ENCODE peak calls at places on chromosomes 4 and X, in nine cellular contexts. One of them, this sample, is unnamed.

GRCh38 chr4:56817840-56818491 is 3.5 kb downstream of the SPINK2 start:
- DNase-seq in foreskin fibroblast: no peak
- DNase-seq in uterus: no peak
- DNase-seq in WTC11: no peak
- DNase-seq in cardiac fibroblast: no peak
- DNase-seq in lower leg skin: no peak
- DNase-seq in thoracic aorta: no peak
- DNase-seq in heart right ventricle: no peak
- DNase-seq in GM23338: no peak
- DNase-seq in this sample: no peak

GRCh38 chr4:40840255-40840984 is 90.7 kb downstream of the NSUN7 start:
- DNase-seq in uterus: no peak
- DNase-seq in lower leg skin: no peak
- DNase-seq in WTC11: no peak
- DNase-seq in GM23338: no peak
- DNase-seq in foreskin fibroblast: no peak
- DNase-seq in thoracic aorta: no peak
- DNase-seq in heart right ventricle: no peak
- DNase-seq in cardiac fibroblast: no peak
- DNase-seq in this sample: no peak

GRCh38 chr4:15402146-15402545 is 25.7 kb upstream of the C1QTNF7 start:
- DNase-seq in cardiac fibroblast: peak
- DNase-seq in heart right ventricle: no peak
- DNase-seq in WTC11: no peak
- DNase-seq in lower leg skin: no peak
- DNase-seq in GM23338: no peak
- DNase-seq in foreskin fibroblast: no peak
- DNase-seq in uterus: no peak
- DNase-seq in thoracic aorta: no peak
- DNase-seq in this sample: no peak

GRCh38 chrX:107747596-107748161 is 27.9 kb downstream of the TSC22D3 start:
- DNase-seq in thoracic aorta: no peak
- DNase-seq in cardiac fibroblast: peak
- DNase-seq in lower leg skin: no peak
- DNase-seq in uterus: peak
- DNase-seq in foreskin fibroblast: peak
- DNase-seq in GM23338: no peak
- DNase-seq in WTC11: no peak
- DNase-seq in heart right ventricle: no peak
- DNase-seq in this sample: no peak

GRCh38 chr4:177448850-177449249 is 6.6 kb upstream of the AGA start:
- DNase-seq in thoracic aorta: no peak
- DNase-seq in heart right ventricle: no peak
- DNase-seq in cardiac fibroblast: peak
- DNase-seq in foreskin fibroblast: peak
- DNase-seq in WTC11: no peak
- DNase-seq in GM23338: no peak
- DNase-seq in lower leg skin: no peak
- DNase-seq in uterus: no peak
- DNase-seq in this sample: no peak

GRCh38 chr4:94976371-94977011 is 218.7 kb downstream of the BMPR1B start:
- DNase-seq in lower leg skin: no peak
- DNase-seq in uterus: no peak
- DNase-seq in cardiac fibroblast: peak
- DNase-seq in foreskin fibroblast: peak
- DNase-seq in GM23338: no peak
- DNase-seq in thoracic aorta: no peak
- DNase-seq in WTC11: no peak
- DNase-seq in heart right ventricle: no peak
- DNase-seq in this sample: no peak

GRCh38 chr4:75916091-75916661 is 13.9 kb upstream of the PPEF2 start:
- DNase-seq in lower leg skin: no peak
- DNase-seq in uterus: no peak
- DNase-seq in cardiac fibroblast: peak
- DNase-seq in heart right ventricle: no peak
- DNase-seq in WTC11: no peak
- DNase-seq in foreskin fibroblast: peak
- DNase-seq in GM23338: peak
- DNase-seq in thoracic aorta: no peak
- DNase-seq in this sample: peak

GRCh38 chr4:6960154-6960553 is 50.5 kb downstream of the TBC1D14 start:
- DNase-seq in uterus: no peak
- DNase-seq in heart right ventricle: no peak
- DNase-seq in thoracic aorta: no peak
- DNase-seq in foreskin fibroblast: no peak
- DNase-seq in WTC11: no peak
- DNase-seq in cardiac fibroblast: no peak
- DNase-seq in lower leg skin: no peak
- DNase-seq in GM23338: no peak
- DNase-seq in this sample: no peak

GRCh38 chrX:23699636-23700194 is 32.4 kb downstream of the PRDX4 start:
- DNase-seq in lower leg skin: peak
- DNase-seq in heart right ventricle: no peak
- DNase-seq in WTC11: peak
- DNase-seq in cardiac fibroblast: peak
- DNase-seq in GM23338: peak
- DNase-seq in thoracic aorta: peak
- DNase-seq in uterus: no peak
- DNase-seq in foreskin fibroblast: no peak
- DNase-seq in this sample: peak

GRCh38 chr4:158255727-158256324 is 45.5 kb downstream of the TMEM144 start:
- DNase-seq in foreskin fibroblast: peak
- DNase-seq in WTC11: no peak
- DNase-seq in lower leg skin: no peak
- DNase-seq in cardiac fibroblast: peak
- DNase-seq in thoracic aorta: no peak
- DNase-seq in GM23338: peak
- DNase-seq in uterus: no peak
- DNase-seq in heart right ventricle: no peak
- DNase-seq in this sample: no peak

GRCh38 chrX:7270018-7270417 is 122.1 kb upstream of the PUDP start:
- DNase-seq in heart right ventricle: no peak
- DNase-seq in foreskin fibroblast: peak
- DNase-seq in uterus: no peak
- DNase-seq in WTC11: no peak
- DNase-seq in cardiac fibroblast: peak
- DNase-seq in lower leg skin: no peak
- DNase-seq in thoracic aorta: no peak
- DNase-seq in GM23338: no peak
- DNase-seq in this sample: no peak

GRCh38 chrX:140040397-140040796 is 75.1 kb upstream of the CXorf66 start:
- DNase-seq in heart right ventricle: no peak
- DNase-seq in lower leg skin: no peak
- DNase-seq in foreskin fibroblast: no peak
- DNase-seq in cardiac fibroblast: no peak
- DNase-seq in GM23338: no peak
- DNase-seq in WTC11: no peak
- DNase-seq in uterus: no peak
- DNase-seq in thoracic aorta: no peak
- DNase-seq in this sample: no peak

GRCh38 chr4:100299019-100299418 is 108.8 kb upstream of the DDIT4L start:
- DNase-seq in uterus: no peak
- DNase-seq in GM23338: no peak
- DNase-seq in thoracic aorta: peak
- DNase-seq in lower leg skin: peak
- DNase-seq in heart right ventricle: no peak
- DNase-seq in WTC11: no peak
- DNase-seq in foreskin fibroblast: peak
- DNase-seq in cardiac fibroblast: peak
- DNase-seq in this sample: no peak

GRCh38 chr4:84418032-84418709 is 80.9 kb downstream of the NKX6-1 start:
- DNase-seq in uterus: no peak
- DNase-seq in thoracic aorta: no peak
- DNase-seq in heart right ventricle: no peak
- DNase-seq in lower leg skin: no peak
- DNase-seq in GM23338: no peak
- DNase-seq in foreskin fibroblast: no peak
- DNase-seq in WTC11: no peak
- DNase-seq in cardiac fibroblast: no peak
- DNase-seq in this sample: no peak

GRCh38 chr4:158801066-158801465 is 32.2 kb downstream of the FNIP2 start:
- DNase-seq in GM23338: no peak
- DNase-seq in uterus: no peak
- DNase-seq in thoracic aorta: no peak
- DNase-seq in WTC11: no peak
- DNase-seq in foreskin fibroblast: no peak
- DNase-seq in cardiac fibroblast: no peak
- DNase-seq in heart right ventricle: no peak
- DNase-seq in lower leg skin: no peak
- DNase-seq in this sample: no peak

DNA sequence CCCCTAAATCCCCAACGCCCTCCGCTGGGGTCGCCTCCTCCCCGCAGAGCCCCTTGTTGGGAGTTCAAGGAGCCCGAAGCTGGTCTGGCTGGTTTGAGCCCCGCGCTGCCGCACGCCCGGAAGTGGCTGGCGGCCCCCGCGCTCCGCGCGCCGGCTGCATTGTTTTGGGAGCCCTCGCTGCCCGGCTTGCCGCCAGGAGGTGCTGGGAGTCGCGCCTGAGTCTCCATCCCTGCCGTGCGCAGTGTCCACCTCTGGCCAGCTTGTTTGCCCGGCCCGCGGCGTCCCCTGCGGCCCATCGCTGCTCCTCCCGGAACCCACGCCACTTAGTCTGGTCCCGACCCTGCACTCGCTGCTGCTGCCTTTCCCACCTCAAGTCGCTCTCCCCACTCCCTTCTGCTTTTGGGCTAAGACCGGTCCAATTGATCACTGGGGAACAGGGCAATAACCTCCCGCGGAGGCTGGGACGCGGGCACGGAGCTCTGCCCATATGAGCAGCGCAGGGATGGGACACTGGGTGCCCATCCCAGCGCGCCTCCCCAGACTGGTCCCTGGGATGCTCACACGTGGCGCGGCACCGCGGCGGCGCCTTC is 2.2 kb upstream of the SFRP2 start:
- DNase-seq in cardiac fibroblast: peak
- DNase-seq in lower leg skin: no peak
- DNase-seq in uterus: peak
- DNase-seq in thoracic aorta: no peak
- DNase-seq in heart right ventricle: no peak
- DNase-seq in GM23338: peak
- DNase-seq in WTC11: peak
- DNase-seq in foreskin fibroblast: no peak
- DNase-seq in this sample: no peak
- TF ChIP-seq CTCF in cardiac fibroblast: peak
- TF ChIP-seq CTCF in lower leg skin: no peak
- TF ChIP-seq CTCF in uterus: no peak
- TF ChIP-seq CTCF in thoracic aorta: no peak
- TF ChIP-seq CTCF in heart right ventricle: no peak
- TF ChIP-seq CTCF in GM23338: peak
- TF ChIP-seq CTCF in WTC11: no peak
- TF ChIP-seq CTCF in foreskin fibroblast: peak
- TF ChIP-seq CTCF in this sample: no peak

GRCh38 chr4:80033581-80033980 is 39.4 kb downstream of the ANTXR2 start:
- DNase-seq in WTC11: no peak
- DNase-seq in foreskin fibroblast: no peak
- DNase-seq in thoracic aorta: no peak
- DNase-seq in GM23338: peak
- DNase-seq in heart right ventricle: no peak
- DNase-seq in lower leg skin: no peak
- DNase-seq in uterus: no peak
- DNase-seq in cardiac fibroblast: no peak
- DNase-seq in this sample: no peak
- TF ChIP-seq CTCF in WTC11: no peak
- TF ChIP-seq CTCF in foreskin fibroblast: no peak
- TF ChIP-seq CTCF in thoracic aorta: peak
- TF ChIP-seq CTCF in GM23338: peak
- TF ChIP-seq CTCF in heart right ventricle: no peak
- TF ChIP-seq CTCF in lower leg skin: no peak
- TF ChIP-seq CTCF in uterus: peak
- TF ChIP-seq CTCF in cardiac fibroblast: no peak
- TF ChIP-seq CTCF in this sample: no peak

DNA sequence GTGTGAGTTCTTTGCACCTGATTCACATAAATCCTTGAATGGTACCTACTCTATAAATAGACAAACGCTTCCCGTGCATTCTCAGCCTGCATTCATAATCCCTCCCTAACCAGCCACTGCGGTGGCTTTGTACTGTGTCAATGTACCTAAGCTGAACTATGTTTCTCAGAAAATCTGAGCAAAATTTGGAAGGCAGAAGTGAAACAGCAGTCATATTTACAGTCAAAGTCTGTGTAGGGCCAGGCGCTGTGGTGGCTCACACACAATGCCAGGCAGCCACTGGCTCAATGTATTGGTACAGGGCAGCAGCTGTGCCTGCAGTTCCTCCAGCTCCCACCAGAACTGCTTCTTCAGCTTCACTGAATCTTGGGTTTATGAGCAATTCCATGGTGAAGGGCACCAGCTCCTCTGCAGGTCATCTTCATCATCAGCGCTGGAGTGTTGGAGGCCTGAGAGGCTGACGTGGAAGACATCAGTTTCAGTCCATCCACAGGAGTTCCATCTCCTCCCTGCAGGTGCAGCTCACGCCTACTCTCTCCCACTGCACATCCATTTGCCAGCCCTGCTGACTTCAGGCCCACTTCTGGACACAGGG is 32.3 kb upstream of the IRF2 start:
- DNase-seq in uterus: no peak
- DNase-seq in cardiac fibroblast: peak
- DNase-seq in thoracic aorta: no peak
- DNase-seq in lower leg skin: no peak
- DNase-seq in heart right ventricle: no peak
- DNase-seq in foreskin fibroblast: no peak
- DNase-seq in WTC11: no peak
- DNase-seq in GM23338: peak
- DNase-seq in this sample: no peak
- TF ChIP-seq CTCF in uterus: no peak
- TF ChIP-seq CTCF in cardiac fibroblast: peak
- TF ChIP-seq CTCF in thoracic aorta: no peak
- TF ChIP-seq CTCF in lower leg skin: no peak
- TF ChIP-seq CTCF in heart right ventricle: no peak
- TF ChIP-seq CTCF in foreskin fibroblast: no peak
- TF ChIP-seq CTCF in WTC11: no peak
- TF ChIP-seq CTCF in GM23338: no peak
- TF ChIP-seq CTCF in this sample: no peak

GRCh38 chr4:174016251-174016650 is 267.2 kb downstream of the FBXO8 start:
- DNase-seq in GM23338: no peak
- DNase-seq in thoracic aorta: no peak
- DNase-seq in heart right ventricle: no peak
- DNase-seq in lower leg skin: no peak
- DNase-seq in WTC11: no peak
- DNase-seq in foreskin fibroblast: no peak
- DNase-seq in uterus: no peak
- DNase-seq in cardiac fibroblast: no peak
- DNase-seq in this sample: no peak
- TF ChIP-seq CTCF in GM23338: no peak
- TF ChIP-seq CTCF in thoracic aorta: no peak
- TF ChIP-seq CTCF in heart right ventricle: no peak
- TF ChIP-seq CTCF in lower leg skin: no peak
- TF ChIP-seq CTCF in WTC11: no peak
- TF ChIP-seq CTCF in foreskin fibroblast: no peak
- TF ChIP-seq CTCF in uterus: no peak
- TF ChIP-seq CTCF in cardiac fibroblast: no peak
- TF ChIP-seq CTCF in this sample: no peak

DNA sequence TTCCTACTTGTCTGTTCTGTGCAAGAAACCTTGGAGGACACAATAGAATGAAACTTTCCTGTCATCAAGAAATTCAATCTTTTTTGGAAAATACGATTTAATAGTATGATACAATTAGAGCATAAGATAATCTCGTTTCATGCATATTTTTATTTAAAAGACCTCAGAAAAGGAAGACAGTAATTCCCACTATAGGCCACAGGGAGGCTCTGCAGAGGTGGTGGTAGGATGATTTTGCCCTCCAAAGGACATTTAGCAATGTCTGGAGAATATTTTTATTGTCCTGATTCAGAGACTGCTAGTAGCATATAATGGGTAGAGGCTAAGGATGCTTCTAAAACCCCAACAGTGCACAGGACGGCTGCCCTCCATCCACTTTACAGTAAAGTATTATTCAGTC is 68.7 kb downstream of the PAK3 start:
- DNase-seq in WTC11: no peak
- DNase-seq in foreskin fibroblast: no peak
- DNase-seq in thoracic aorta: no peak
- DNase-seq in heart right ventricle: no peak
- DNase-seq in GM23338: peak
- DNase-seq in lower leg skin: no peak
- DNase-seq in cardiac fibroblast: peak
- DNase-seq in uterus: no peak
- DNase-seq in this sample: no peak
- TF ChIP-seq CTCF in WTC11: no peak
- TF ChIP-seq CTCF in foreskin fibroblast: no peak
- TF ChIP-seq CTCF in thoracic aorta: peak
- TF ChIP-seq CTCF in heart right ventricle: no peak
- TF ChIP-seq CTCF in GM23338: peak
- TF ChIP-seq CTCF in lower leg skin: no peak
- TF ChIP-seq CTCF in cardiac fibroblast: no peak
- TF ChIP-seq CTCF in uterus: no peak
- TF ChIP-seq CTCF in this sample: no peak

This sample was measured in natural killer cell.